ENCODE peak calls at places on chromosomes 12 and 14, in four cellular contexts. S, Q, T and J are unnamed samples.

GRCh38 chr12:108922918-108923317 is 43.0 kb downstream of the DAO start:
- DNase-seq in S (no peak), Q (no peak), T (no peak), J (no peak)

GRCh38 chr14:39731912-39732311 is 299.7 kb upstream of the FBXO33 start:
- DNase-seq in S (no peak), Q (no peak), T (no peak), J (no peak)

GRCh38 chr14:66388516-66388915 is 97.7 kb upstream of the CCDC196 start:
- DNase-seq in S (no peak), Q (no peak), T (no peak), J (no peak)

GRCh38 chr12:17691369-17691768 is 398.6 kb downstream of the RERGL start:
- DNase-seq in S (no peak), Q (no peak), T (no peak), J (no peak)

GRCh38 chr12:108838194-108839010 is 19.0 kb downstream of the SSH1 start:
- DNase-seq in S (peak; percentile 91), Q (peak; percentile 78), T (peak; percentile 100), J (peak; percentile 100)

GRCh38 chr14:72401632-72402428 is 469.6 kb downstream of the RGS6 start:
- DNase-seq in S (no peak), Q (no peak), T (peak; percentile 2), J (no peak)

GRCh38 chr14:72904840-72905561 is 11.1 kb upstream of the DPF3 start:
- DNase-seq in S (peak; percentile 83), Q (peak; percentile 71), T (peak; percentile 89), J (peak; percentile 86)

GRCh38 chr14:63840981-63841380 is 11.8 kb upstream of the SYNE2 start:
- DNase-seq in S (no peak), Q (peak; percentile 45), T (peak; percentile 3), J (no peak)

GRCh38 chr12:79407671-79408622 is 282.8 kb downstream of the PAWR start:
- DNase-seq in S (peak; percentile 85), Q (peak; percentile 69), T (peak; percentile 97), J (peak; percentile 83)

GRCh38 chr12:29223936-29224921 is 75.2 kb downstream of the FAR2 start:
- DNase-seq in S (no peak), Q (no peak), T (peak; percentile 58), J (no peak)

GRCh38 chr12:53825246-53826081 is 73.7 kb upstream of the CISTR start:
- DNase-seq in S (no peak), Q (no peak), T (peak; percentile 21), J (peak; percentile 71)

GRCh38 chr12:39467432-39467870 is 24.5 kb upstream of the KIF21A start:
- DNase-seq in S (no peak), Q (no peak), T (peak; percentile 14), J (peak; percentile 26)

GRCh38 chr14:75047506-75047905 is 3.8 kb downstream of the MLH3 start:
- DNase-seq in S (no peak), Q (no peak), T (no peak), J (peak; percentile 53)

GRCh38 chr12:47903151-47903611 is 1.6 kb downstream of the VDR start:
- DNase-seq in S (peak; percentile 58), Q (peak; percentile 76), T (peak; percentile 70), J (peak; percentile 76)

GRCh38 chr14:100620437-100621100 is 33.4 kb upstream of the BEGAIN start:
- DNase-seq in S (peak; percentile 18), Q (peak; percentile 5), T (no peak), J (no peak)

GRCh38 chr12:89494411-89495231 is 30.0 kb downstream of the GALNT4 start:
- DNase-seq in S (no peak), Q (no peak), T (peak; percentile 23), J (peak; percentile 63)

GRCh38 chr14:68701001-68701741 is 91.7 kb downstream of the ZFP36L1 start:
- DNase-seq in S (no peak), Q (no peak), T (no peak), J (no peak)

GRCh38 chr12:122048156-122048555 is 26.5 kb downstream of the BCL7A start:
- DNase-seq in S (no peak), Q (no peak), T (peak; percentile 63), J (no peak)

GRCh38 chr12:122042910-122043309 is 21.2 kb downstream of the BCL7A start:
- DNase-seq in S (no peak), Q (no peak), T (no peak), J (no peak)

GRCh38 chr12:122043476-122043875 is 21.8 kb downstream of the BCL7A start:
- DNase-seq in S (no peak), Q (no peak), T (no peak), J (no peak)

GRCh38 chr12:122046145-122046544 is 24.5 kb downstream of the BCL7A start:
- DNase-seq in S (no peak), Q (no peak), T (no peak), J (no peak)

GRCh38 chr12:122045262-122045661 is 23.6 kb downstream of the BCL7A start:
- DNase-seq in S (no peak), Q (no peak), T (no peak), J (no peak)
- H3K4me3 ChIP-seq in S (no peak overlapping the region), Q (no peak overlapping the region), T (no peak overlapping the region), J (no peak overlapping the region)

DNA sequence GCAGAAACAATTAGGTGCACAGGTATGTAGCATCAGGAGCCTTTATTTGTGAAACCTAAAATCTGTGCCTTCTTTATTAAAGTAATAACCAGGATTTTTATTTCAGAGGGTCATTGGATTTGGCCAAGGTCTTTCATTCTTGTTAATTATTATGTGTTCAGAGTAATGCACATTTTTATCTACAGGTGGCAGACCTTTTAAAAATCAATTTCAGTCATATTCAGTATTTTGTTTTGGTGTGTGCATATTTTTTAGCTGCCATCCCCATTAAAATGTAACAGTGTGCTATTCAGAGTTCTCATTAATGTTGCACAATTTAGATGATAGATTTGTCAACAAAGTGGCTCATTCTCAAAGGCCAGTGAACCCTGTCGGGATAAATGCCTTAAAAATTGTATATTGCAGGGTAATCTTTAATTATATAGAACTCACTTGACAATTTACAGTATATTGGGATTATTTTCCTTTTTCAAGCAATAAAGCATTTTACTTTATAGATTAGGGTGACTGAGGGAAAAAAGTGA is 319.3 kb upstream of the SOX5 start:
- DNase-seq in S (no peak), Q (no peak), T (no peak), J (no peak)
- TF ChIP-seq CTCF in S (no peak), Q (no peak), T (peak; percentile 20), J (no peak)

GRCh38 chr14:44966601-44967336 is 4.8 kb downstream of the TOGARAM1 start:
- DNase-seq in S (no peak), Q (no peak), T (peak; percentile 40), J (peak; percentile 46)

GRCh38 chr14:44961151-44961729 is 507 bp downstream of the KLHL28 start:
- DNase-seq in S (peak; percentile 78), Q (peak; percentile 72), T (peak; percentile 77), J (peak; percentile 65)

GRCh38 chr14:44962573-44963528 is 861 bp downstream of the TOGARAM1 start:
- DNase-seq in S (peak; percentile 56), Q (peak; percentile 54), T (peak; percentile 63), J (peak; percentile 44)

GRCh38 chr14:44961730-44962572 is at the start of the genes KLHL28 and TOGARAM1:
- DNase-seq in S (peak; percentile 99), Q (peak; percentile 98), T (peak; percentile 100), J (peak; percentile 100)

DNA sequence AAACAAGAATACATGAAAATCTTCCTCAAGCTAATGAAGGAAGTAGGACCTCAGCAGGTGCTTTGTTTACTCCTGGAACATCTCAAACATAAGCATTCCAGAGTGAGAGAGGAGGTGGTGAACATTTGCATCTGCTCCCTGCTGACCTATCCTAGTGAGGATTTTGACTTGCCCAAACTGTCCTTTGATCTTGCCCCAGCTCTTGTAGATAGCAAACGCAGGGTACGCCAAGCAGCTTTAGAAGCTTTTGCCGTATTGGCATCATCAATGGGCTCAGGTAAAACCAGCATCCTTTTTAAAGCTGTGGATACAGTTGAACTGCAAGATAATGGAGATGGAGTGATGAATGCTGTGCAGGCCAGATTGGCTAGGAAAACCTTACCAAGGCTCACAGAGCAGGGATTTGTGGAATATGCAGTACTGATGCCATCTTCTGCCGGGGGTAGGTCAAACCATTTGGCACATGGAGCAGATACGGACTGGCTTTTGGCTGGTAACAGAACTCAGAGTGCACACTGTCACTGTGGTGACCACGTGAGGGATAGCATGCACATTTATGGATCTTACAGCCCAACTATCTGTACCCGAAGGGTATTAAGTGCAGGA is 1.9 kb downstream of the TOGARAM1 start:
- DNase-seq in S (no peak), Q (no peak), T (no peak), J (peak; percentile 43)
- H3K4me3 ChIP-seq in S (peak overlapping the region; percentile 87), Q (peak overlapping the region; percentile 77), T (peak overlapping the region; percentile 97), J (peak overlapping the region; percentile 94)

DNA sequence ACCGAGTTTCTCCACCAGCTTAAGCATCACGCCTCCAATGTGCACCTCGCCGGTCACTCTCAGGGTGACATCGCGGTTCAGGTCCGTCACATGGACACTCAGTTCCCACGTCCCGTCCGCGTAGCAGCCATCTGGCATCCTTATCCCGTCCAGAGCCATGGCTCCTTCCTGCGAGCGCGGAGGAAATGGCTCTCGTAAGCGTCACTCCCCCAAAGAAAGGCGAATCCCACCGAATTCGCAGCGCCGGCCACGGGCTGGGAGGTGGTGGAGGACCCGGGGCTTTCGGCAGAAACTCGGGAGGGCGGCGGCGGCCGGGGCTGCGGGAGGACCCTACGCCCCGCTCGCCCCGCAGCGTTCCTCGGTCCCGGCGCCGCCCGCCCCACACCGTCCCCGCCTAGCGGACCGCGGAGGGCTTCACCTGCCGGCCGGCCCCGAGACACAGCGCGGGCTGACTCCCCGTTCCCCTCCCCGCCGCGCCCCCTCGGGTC is 396 bp downstream of the FERMT2 start:
- DNase-seq in S (peak; percentile 62), Q (peak; percentile 38), T (peak; percentile 42), J (peak; percentile 44)
- TF ChIP-seq CTCF in S (no peak), Q (no peak), T (no peak), J (no peak)

DNA sequence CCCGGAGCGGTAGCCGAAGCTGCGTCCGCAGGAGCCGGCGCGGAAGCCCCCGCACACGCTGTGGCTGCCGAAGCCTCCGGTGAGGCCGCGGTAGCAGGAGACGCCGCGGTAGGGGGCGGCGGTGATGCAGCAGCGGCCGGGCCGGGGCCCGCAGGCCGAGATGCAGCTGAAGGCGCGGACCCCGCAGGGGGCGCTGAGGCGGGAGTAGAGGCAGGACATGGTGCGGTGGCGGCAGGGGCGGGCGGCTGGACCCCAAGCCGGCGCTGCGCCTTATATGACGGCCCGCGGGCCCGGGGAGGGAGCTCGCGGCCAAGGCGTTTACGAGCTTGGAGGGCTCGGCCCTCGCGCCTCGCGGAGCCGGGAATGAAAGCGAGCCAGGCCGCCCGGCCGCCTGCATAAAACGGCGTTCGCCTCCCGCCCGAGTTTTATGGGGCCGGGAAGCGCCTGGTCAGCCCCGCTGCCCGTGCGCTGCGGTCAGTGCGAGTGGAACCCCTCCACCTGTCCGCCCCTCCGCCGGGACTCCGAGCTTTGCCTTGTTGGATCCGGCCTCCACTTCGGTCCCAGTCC is 16.0 kb upstream of the KRT86 start:
- DNase-seq in S (peak; percentile 41), Q (no peak), T (peak; percentile 52), J (peak; percentile 16)
- H3K4me3 ChIP-seq in S (no peak overlapping the region), Q (no peak overlapping the region), T (no peak overlapping the region), J (no peak overlapping the region)